ENCODE peak calls at places on chromosome 9, in four cellular contexts. H is T-helper 17 cell; T is effector memory CD8-positive, alpha-beta T cell; P is head of caudate nucleus. U is an unnamed sample.

GRCh38 chr9:126376311-126376902 is 49.8 kb downstream of the MVB12B start:
- DNase-seq in H (no peak), T (no peak), P (peak), U (no peak)

GRCh38 chr9:106596984-106597383 is 266.0 kb upstream of the ZNF462 start:
- DNase-seq in H (no peak), T (no peak), P (no peak), U (no peak)

GRCh38 chr9:5002811-5003210 is 17.7 kb downstream of the JAK2 start:
- DNase-seq in H (no peak), T (no peak), P (no peak), U (no peak)

GRCh38 chr9:115167175-115167574 is 49.2 kb upstream of the TNC start:
- DNase-seq in H (no peak), T (no peak), P (no peak), U (no peak)

GRCh38 chr9:88230612-88231011 is 92.3 kb upstream of the SPATA31C2 start:
- DNase-seq in H (no peak), T (no peak), P (no peak), U (no peak)

GRCh38 chr9:109775516-109775915 is 4.5 kb upstream of the PALM2AKAP2 start:
- DNase-seq in H (no peak), T (no peak), P (no peak), U (no peak)

GRCh38 chr9:95854386-95855015 is 21.0 kb upstream of the ERCC6L2 start:
- DNase-seq in H (no peak), T (no peak), P (no peak), U (no peak)

GRCh38 chr9:22446589-22446949 is at the start of gene DMRTA1:
- DNase-seq in H (no peak), T (no peak), P (peak), U (peak)

GRCh38 chr9:253539-253938 is 38.9 kb downstream of the DOCK8 start:
- DNase-seq in H (no peak), T (no peak), P (no peak), U (no peak)

GRCh38 chr9:136014928-136015633 is 53.9 kb upstream of the UBAC1 start:
- DNase-seq in H (no peak), T (no peak), P (no peak), U (no peak)

GRCh38 chr9:131020388-131020787 is 11.4 kb downstream of the LAMC3 start:
- DNase-seq in H (no peak), T (no peak), P (no peak), U (peak)

U was measured in iPS-NIHi11.